ENCODE peak calls at places on chromosomes 11 and 22, in five cellular contexts. A is heart left ventricle, P is endothelial cell, Q is neural progenitor cell, S is kidney epithelial cell. U is an unnamed sample.
A peak's percentile ranks its signal among the peaks of the same experiment; 100 is the strongest.

GRCh38 chr11:117916956-117917355 is 12.2 kb downstream of the TMPRSS13 start:
- DNase-seq in A (no peak), P (no peak), Q (no peak), S (no peak), U (no peak)

GRCh38 chr11:128279861-128280260 is 307.5 kb downstream of the ETS1 start:
- DNase-seq in A (no peak), P (no peak), Q (no peak), S (no peak), U (no peak)

GRCh38 chr22:37848587-37849088 is 581 bp upstream of the EIF3L start:
- DNase-seq in A (no peak), P (no peak), Q (peak; percentile 32), S (no peak), U (peak; percentile 60)

GRCh38 chr11:72613977-72614376 is 60.2 kb downstream of the PDE2A start:
- DNase-seq in A (peak; percentile 64), P (no peak), Q (no peak), S (no peak), U (peak; percentile 61)

GRCh38 chr22:19535001-19535400 is 10.8 kb upstream of the CLDN5 start:
- DNase-seq in A (no peak), P (no peak), Q (no peak), S (no peak), U (no peak)

GRCh38 chr11:35487532-35488078 is 37.8 kb downstream of the PAMR1 start:
- DNase-seq in A (peak; percentile 30), P (peak; percentile 68), Q (peak; percentile 83), S (no peak), U (peak; percentile 16)

GRCh38 chr11:33868646-33869461 is 23.0 kb downstream of the LMO2 start:
- DNase-seq in A (peak; percentile 36), P (peak; percentile 21), Q (peak; percentile 54), S (no peak), U (no peak)

GRCh38 chr11:78037056-78037455 is 14.0 kb upstream of the KCTD14 start:
- DNase-seq in A (no peak), P (no peak), Q (no peak), S (no peak), U (no peak)

GRCh38 chr11:116244889-116245288 is 527.9 kb downstream of the BUD13 start:
- DNase-seq in A (no peak), P (no peak), Q (no peak), S (no peak), U (no peak)

GRCh38 chr11:93128574-93128973 is 69.2 kb downstream of the SLC36A4 start:
- DNase-seq in A (no peak), P (no peak), Q (no peak), S (no peak), U (no peak)

GRCh38 chr11:118652681-118653181 is 26.7 kb downstream of the TREH start:
- DNase-seq in A (no peak), P (no peak), Q (no peak), S (no peak), U (no peak)

GRCh38 chr11:117328414-117329010 is 858 bp downstream of the CEP164 start:
- DNase-seq in A (peak; percentile 65), P (no peak), Q (peak; percentile 25), S (no peak), U (peak; percentile 20)

GRCh38 chr11:102199673-102200072 is 89.4 kb downstream of the YAP1 start:
- DNase-seq in A (no peak), P (no peak), Q (no peak), S (no peak), U (no peak)
- TF ChIP-seq CTCF in A (no peak), P (no peak), Q (no peak), S (no peak), U (no peak)

GRCh38 chr22:27257987-27258386 is 543.6 kb downstream of the MN1 start:
- DNase-seq in A (no peak), P (no peak), Q (no peak), S (no peak), U (no peak)
- TF ChIP-seq CTCF in A (no peak), P (no peak), Q (no peak), S (no peak), U (no peak)

DNA sequence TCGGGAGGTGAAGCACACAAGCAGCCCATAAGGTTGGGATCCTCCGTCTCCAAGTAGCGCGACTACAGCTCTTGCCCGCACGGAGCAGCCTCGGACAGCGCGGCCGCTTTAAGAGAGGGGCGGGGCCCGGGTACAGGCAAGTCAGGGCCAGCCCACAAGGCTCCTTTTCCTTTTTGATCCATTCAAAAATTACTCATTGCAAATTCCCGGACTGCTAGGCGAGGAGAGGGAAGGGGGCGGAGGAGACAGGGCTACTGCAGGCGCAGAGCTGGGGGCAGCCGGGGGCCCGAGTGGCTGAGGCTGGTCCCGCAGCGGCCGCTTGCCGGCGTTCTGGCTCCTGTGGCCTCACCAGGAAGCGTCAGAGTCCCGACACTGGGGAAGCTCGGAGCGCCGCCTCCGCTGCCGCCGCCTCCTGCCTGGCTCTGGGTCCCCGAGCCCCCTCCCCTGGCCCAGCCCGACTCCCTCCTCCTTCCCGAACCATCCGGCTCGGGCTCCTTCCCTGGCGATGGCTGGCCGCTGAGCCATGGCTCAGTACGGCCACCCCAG is at the start of gene UBASH3B:
- DNase-seq in A (peak; percentile 84), P (peak; percentile 80), Q (peak; percentile 89), S (peak; percentile 80), U (peak; percentile 76)
- TF ChIP-seq CTCF in A (no peak), P (no peak), Q (peak; percentile 11), S (peak; percentile 1), U (peak; percentile 11)

GRCh38 chr11:22624742-22625447 is 728 bp downstream of the FANCF start:
- DNase-seq in A (peak; percentile 67), P (no peak), Q (peak; percentile 83), S (peak; percentile 39), U (peak; percentile 72)
- TF ChIP-seq CTCF in A (no peak), P (no peak), Q (peak; percentile 63), S (peak; percentile 72), U (no peak)

GRCh38 chr22:21448627-21449416 is 18.4 kb upstream of the TMEM191C start:
- DNase-seq in A (peak; percentile 19), P (peak; percentile 1), Q (peak; percentile 1), S (no peak), U (no peak)

GRCh38 chr22:21450858-21451331 is 16.3 kb upstream of the TMEM191C start:
- DNase-seq in A (no peak), P (peak; percentile 2), Q (no peak), S (no peak), U (no peak)

GRCh38 chr22:21451545-21452520 is 15.4 kb upstream of the TMEM191C start:
- DNase-seq in A (no peak), P (peak; percentile 2), Q (peak; percentile 1), S (no peak), U (no peak)

GRCh38 chr22:21449531-21450319 is 17.5 kb upstream of the TMEM191C start:
- DNase-seq in A (no peak), P (peak; percentile 1), Q (peak; percentile 6), S (no peak), U (no peak)

GRCh38 chr22:21450320-21450831 is 16.8 kb upstream of the TMEM191C start:
- DNase-seq in A (no peak), P (peak; percentile 14), Q (peak; percentile 41), S (no peak), U (no peak)
- TF ChIP-seq CTCF in A (no peak), P (no peak), Q (peak; percentile 54), S (no peak), U (no peak)

U was measured in activated CD8-positive, alpha-beta T cell treated with anti-CD3 and anti-CD28 coated beads for 36 hours.